ENCODE peak calls at places on chromosomes 13 and 19, in eight cellular contexts. T, G, E, P, X, C, V and Z are unnamed samples.

GRCh38 chr13:105346141-105346766 is 1189.2 kb downstream of the EFNB2 start:
- DNase-seq in P (no peak), V (no peak), G (no peak), X (no peak), C (no peak), E (peak), T (no peak), Z (no peak)

GRCh38 chr13:73741111-73741510 is 393.1 kb downstream of the KLF12 start:
- DNase-seq in P (no peak), C (peak), T (no peak), X (no peak), V (no peak), G (no peak), E (no peak), Z (no peak)

GRCh38 chr19:13428352-13428751 is 77.9 kb downstream of the CACNA1A start:
- DNase-seq in V (no peak), G (peak), E (peak), C (peak), P (no peak), T (peak), X (no peak), Z (no peak)

GRCh38 chr13:84130739-84131138 is 248.5 kb upstream of the SLITRK1 start:
- DNase-seq in E (peak), X (no peak), G (no peak), T (no peak), V (no peak), C (no peak), P (no peak), Z (no peak)

GRCh38 chr13:104650426-104650825 is 1584.2 kb upstream of the SLC10A2 start:
- DNase-seq in T (no peak), X (no peak), E (no peak), C (no peak), G (no peak), V (no peak), P (no peak), Z (no peak)

GRCh38 chr19:50975766-50976165 is 6.4 kb upstream of the KLK6 start:
- DNase-seq in T (no peak), P (peak), E (peak), V (no peak), C (no peak), G (no peak), X (no peak), Z (no peak)

GRCh38 chr13:66501187-66501586 is 728.9 kb downstream of the PCDH9 start:
- DNase-seq in C (no peak), P (no peak), E (peak), V (no peak), T (no peak), G (no peak), X (no peak), Z (no peak)

GRCh38 chr19:36417752-36418286 is 625 bp downstream of the ZFP82 start:
- DNase-seq in P (no peak), C (no peak), T (peak), E (no peak), G (peak), X (no peak), V (peak), Z (no peak)

GRCh38 chr19:49850221-49850486 is 805 bp upstream of the PTOV1 start:
- DNase-seq in X (no peak), V (no peak), P (no peak), G (no peak), E (no peak), C (no peak), T (no peak), Z (no peak)

GRCh38 chr19:49852631-49853126 is 1.7 kb downstream of the PTOV1 start:
- DNase-seq in E (no peak), T (no peak), G (no peak), X (no peak), P (no peak), V (no peak), C (no peak), Z (no peak)

GRCh38 chr19:49849433-49850220 is 1.3 kb upstream of the PTOV1 start:
- DNase-seq in T (no peak), G (no peak), P (no peak), C (no peak), V (no peak), X (no peak), E (no peak), Z (peak)

GRCh38 chr19:49850487-49851342 is at the start of gene PTOV1:
- DNase-seq in E (peak), V (peak), C (peak), P (peak), T (peak), X (peak), G (peak), Z (peak)

GRCh38 chr19:49851456-49852259 is 699 bp downstream of the PTOV1 start:
- DNase-seq in P (peak), E (peak), C (no peak), T (no peak), G (peak), V (peak), X (no peak), Z (peak)
- TF ChIP-seq CTCF in P (no peak), E (no peak), C (no peak), T (no peak), G (no peak), V (no peak), X (no peak), Z (no peak)

GRCh38 chr19:10568444-10568825 is 344 bp downstream of the CDKN2D start:
- DNase-seq in E (peak), G (no peak), P (peak), V (no peak), C (no peak), T (no peak), X (no peak), Z (peak)
- TF ChIP-seq CTCF in E (no peak), G (no peak), P (no peak), V (no peak), C (no peak), T (no peak), X (no peak), Z (no peak)

GRCh38 chr13:51733656-51734334 is 70.2 kb downstream of the DHRS12 start:
- DNase-seq in V (no peak), G (no peak), C (no peak), E (no peak), X (no peak), P (no peak), T (no peak), Z (no peak)
- TF ChIP-seq CTCF in V (no peak), G (no peak), C (no peak), E (no peak), X (no peak), P (no peak), T (peak), Z (no peak)

GRCh38 chr13:37136187-37136586 is 30.7 kb upstream of the CSNK1A1L start:
- DNase-seq in V (no peak), C (no peak), G (no peak), E (no peak), T (no peak), P (no peak), X (no peak), Z (no peak)

GRCh38 chr13:37136633-37137032 is 31.2 kb upstream of the CSNK1A1L start:
- DNase-seq in T (no peak), C (no peak), V (no peak), E (no peak), P (no peak), X (no peak), G (no peak), Z (no peak)

GRCh38 chr13:37139356-37139755 is 33.9 kb upstream of the CSNK1A1L start:
- DNase-seq in C (no peak), E (no peak), V (no peak), G (no peak), T (no peak), P (no peak), X (no peak), Z (no peak)

GRCh38 chr13:37138917-37139316 is 33.5 kb upstream of the CSNK1A1L start:
- DNase-seq in E (no peak), P (no peak), T (no peak), V (no peak), C (no peak), G (no peak), X (no peak), Z (no peak)

GRCh38 chr13:37138169-37138568 is 32.7 kb upstream of the CSNK1A1L start:
- DNase-seq in V (no peak), T (no peak), X (no peak), P (no peak), E (peak), G (peak), C (no peak), Z (no peak)
- TF ChIP-seq CTCF in V (no peak), T (peak), X (no peak), P (no peak), E (peak), G (no peak), C (peak), Z (no peak)

DNA sequence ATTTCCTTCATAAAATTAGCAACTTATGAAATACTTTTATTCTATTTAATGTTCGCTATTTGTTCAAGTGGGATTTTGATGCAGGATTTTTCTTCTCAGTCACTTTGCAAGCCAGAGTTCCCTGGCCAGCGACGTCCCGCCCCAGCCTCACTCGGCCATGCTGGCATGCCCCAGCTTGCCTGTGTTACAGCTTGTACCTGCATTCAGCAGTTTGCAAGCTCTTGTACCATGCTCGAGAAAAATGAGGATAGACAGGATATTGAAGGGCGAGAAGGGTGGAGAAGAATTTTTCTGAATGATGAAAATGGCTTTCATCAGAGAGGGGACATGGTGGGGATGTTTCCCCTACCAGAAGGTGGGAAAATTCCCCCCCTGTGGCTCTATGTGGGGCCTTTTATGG is 2180.2 kb upstream of the PCDH20 start:
- DNase-seq in T (no peak), X (no peak), E (no peak), G (no peak), C (no peak), V (no peak), P (no peak), Z (no peak)
- TF ChIP-seq CTCF in T (no peak), X (no peak), E (no peak), G (no peak), C (no peak), V (no peak), P (no peak), Z (no peak)

GRCh38 chr19:1471514-1472107 is 7.4 kb downstream of the C19orf25 start:
- DNase-seq in T (no peak), V (peak), E (peak), X (no peak), G (no peak), P (no peak), C (peak), Z (no peak)
- TF ChIP-seq CTCF in T (peak), V (no peak), E (peak), X (no peak), G (no peak), P (no peak), C (no peak), Z (no peak)